ENCODE peak calls at places on chromosomes 4 and X, in four cellular contexts. V, Z, I and L are unnamed samples.

GRCh38 chr4:82620126-82620525 is 58.3 kb upstream of the TMEM150C start:
- DNase-seq in V (no peak), Z (no peak), I (no peak), L (no peak)

GRCh38 chr4:13905543-13905942 is 278.0 kb upstream of the BOD1L1 start:
- DNase-seq in V (no peak), Z (no peak), I (no peak), L (peak)

GRCh38 chrX:151870603-151871002 is 42.1 kb upstream of the MAGEA4 start:
- DNase-seq in V (no peak), Z (no peak), I (no peak), L (peak)

GRCh38 chrX:41688835-41689234 is at the start of gene GPR34:
- DNase-seq in V (no peak), Z (no peak), I (no peak), L (no peak)

GRCh38 chr4:10157478-10158354 is 41.1 kb upstream of the WDR1 start:
- DNase-seq in V (no peak), Z (no peak), I (peak), L (peak)

GRCh38 chr4:73690051-73690744 is 50.2 kb upstream of the CXCL8 start:
- DNase-seq in V (no peak), Z (no peak), I (no peak), L (no peak)

GRCh38 chrX:154434394-154435168 is 2.4 kb upstream of the GDI1 start:
- DNase-seq in V (no peak), Z (no peak), I (no peak), L (no peak)

GRCh38 chr4:153126137-153126536 is 78.1 kb upstream of the TRIM2 start:
- DNase-seq in V (no peak), Z (no peak), I (no peak), L (no peak)

GRCh38 chr4:7653510-7654414 is 219.0 kb upstream of the PSAPL1 start:
- DNase-seq in V (no peak), Z (no peak), I (no peak), L (no peak)

GRCh38 chr4:78477276-78477675 is 74.3 kb upstream of the ANXA3 start:
- DNase-seq in V (no peak), Z (no peak), I (no peak), L (no peak)

GRCh38 chr4:7266525-7267292 is 74.4 kb downstream of the SORCS2 start:
- DNase-seq in V (no peak), Z (no peak), I (no peak), L (peak)

GRCh38 chr4:82372502-82372873 is 1.3 kb downstream of the HNRNPD start:
- DNase-seq in V (no peak), Z (no peak), I (peak), L (no peak)

GRCh38 chr4:149145803-149146202 is 669.8 kb downstream of the IQCM start:
- DNase-seq in V (no peak), Z (no peak), I (no peak), L (no peak)

GRCh38 chrX:154541896-154542722 is 4.5 kb downstream of the G6PD start:
- DNase-seq in V (no peak), Z (peak), I (no peak), L (peak)

GRCh38 chrX:107355533-107355932 is 93.9 kb upstream of the FRMPD3 start:
- DNase-seq in V (no peak), Z (no peak), I (no peak), L (no peak)

GRCh38 chr4:26088433-26088928 is 174.5 kb downstream of the SMIM20 start:
- DNase-seq in V (no peak), Z (no peak), I (no peak), L (no peak)